ENCODE peak calls at places on chromosomes 7 and 10, in four cellular contexts. N, G, B and Q are unnamed samples.
A peak's percentile ranks its signal among the peaks of the same experiment; 100 is the strongest.

GRCh38 chr10:111479966-111480365 is 403.1 kb downstream of the ADRA2A start:
- DNase-seq in N (no peak), B (no peak), G (no peak), Q (no peak)

GRCh38 chr7:50436133-50436802 is 13.9 kb downstream of the FIGNL1 start:
- DNase-seq in B (no peak), G (peak; percentile 74), N (no peak), Q (no peak)

GRCh38 chr7:70829221-70830059 is 302.5 kb upstream of the GALNT17 start:
- DNase-seq in G (peak; percentile 64), N (peak; percentile 47), B (no peak), Q (peak; percentile 30)

GRCh38 chr7:110224643-110225042 is 866.3 kb upstream of the LRRN3 start:
- DNase-seq in B (no peak), G (no peak), N (no peak), Q (no peak)

GRCh38 chr10:132450466-132450824 is 53.4 kb downstream of the PWWP2B start:
- DNase-seq in B (no peak), N (no peak), G (no peak), Q (no peak)

GRCh38 chr10:33596411-33596810 is 261.9 kb upstream of the NRP1 start:
- DNase-seq in B (no peak), G (no peak), N (no peak), Q (no peak)

GRCh38 chr10:85927952-85928677 is 438.5 kb downstream of the GRID1 start:
- DNase-seq in B (no peak), N (no peak), G (no peak), Q (no peak)

GRCh38 chr10:71927159-71927558 is 37.0 kb upstream of the CHST3 start:
- DNase-seq in N (no peak), G (no peak), B (no peak), Q (no peak)

GRCh38 chr10:67487199-67487598 is 208.8 kb downstream of the CTNNA3 start:
- DNase-seq in B (no peak), N (no peak), G (no peak), Q (no peak)

GRCh38 chr7:75658369-75658768 is 80.4 kb downstream of the HIP1 start:
- DNase-seq in G (peak; percentile 25), N (no peak), B (no peak), Q (no peak)

GRCh38 chr7:95493247-95493646 is 7.5 kb downstream of the ASB4 start:
- DNase-seq in G (peak; percentile 29), N (no peak), B (no peak), Q (no peak)